ENCODE peak calls at places on chromosomes 1 and 21, in eight cellular contexts. One of them, this sample, is unnamed.

GRCh38 chr21:45330851-45331261 is 43.2 kb upstream of the POFUT2 start:
- DNase-seq in CD4-positive, CD25-positive, alpha-beta regulatory T cell: no peak
- DNase-seq in effector memory CD8-positive, alpha-beta T cell: no peak
- DNase-seq in MCF 10A: no peak
- DNase-seq in HCT116: no peak
- DNase-seq in frontal cortex: no peak
- DNase-seq in iPS-NIHi11: peak
- DNase-seq in HTR-8/SVneo: no peak
- DNase-seq in this sample: no peak

GRCh38 chr1:226638608-226639007 is 90.0 kb downstream of the STUM start:
- DNase-seq in CD4-positive, CD25-positive, alpha-beta regulatory T cell: no peak
- DNase-seq in frontal cortex: no peak
- DNase-seq in HCT116: no peak
- DNase-seq in iPS-NIHi11: no peak
- DNase-seq in HTR-8/SVneo: no peak
- DNase-seq in MCF 10A: no peak
- DNase-seq in effector memory CD8-positive, alpha-beta T cell: no peak
- DNase-seq in this sample: no peak

GRCh38 chr1:204575221-204576190 is 59.3 kb downstream of the MDM4 start:
- DNase-seq in CD4-positive, CD25-positive, alpha-beta regulatory T cell: no peak
- DNase-seq in HCT116: no peak
- DNase-seq in iPS-NIHi11: no peak
- DNase-seq in frontal cortex: no peak
- DNase-seq in MCF 10A: no peak
- DNase-seq in effector memory CD8-positive, alpha-beta T cell: no peak
- DNase-seq in HTR-8/SVneo: no peak
- DNase-seq in this sample: no peak

GRCh38 chr21:42853621-42854020 is 25.7 kb downstream of the WDR4 start:
- DNase-seq in iPS-NIHi11: no peak
- DNase-seq in HTR-8/SVneo: no peak
- DNase-seq in HCT116: no peak
- DNase-seq in MCF 10A: no peak
- DNase-seq in frontal cortex: no peak
- DNase-seq in effector memory CD8-positive, alpha-beta T cell: no peak
- DNase-seq in CD4-positive, CD25-positive, alpha-beta regulatory T cell: no peak
- DNase-seq in this sample: no peak

GRCh38 chr1:19454265-19455198 is 30.8 kb downstream of the CAPZB start:
- DNase-seq in effector memory CD8-positive, alpha-beta T cell: no peak
- DNase-seq in frontal cortex: no peak
- DNase-seq in CD4-positive, CD25-positive, alpha-beta regulatory T cell: no peak
- DNase-seq in HTR-8/SVneo: no peak
- DNase-seq in HCT116: no peak
- DNase-seq in iPS-NIHi11: no peak
- DNase-seq in MCF 10A: no peak
- DNase-seq in this sample: no peak

GRCh38 chr1:116763787-116764465 is 9.7 kb downstream of the CD2 start:
- DNase-seq in CD4-positive, CD25-positive, alpha-beta regulatory T cell: no peak
- DNase-seq in MCF 10A: peak
- DNase-seq in HTR-8/SVneo: no peak
- DNase-seq in frontal cortex: no peak
- DNase-seq in effector memory CD8-positive, alpha-beta T cell: peak
- DNase-seq in HCT116: peak
- DNase-seq in iPS-NIHi11: peak
- DNase-seq in this sample: peak

GRCh38 chr1:64933296-64934070 is 32.9 kb downstream of the JAK1 start:
- DNase-seq in frontal cortex: no peak
- DNase-seq in effector memory CD8-positive, alpha-beta T cell: no peak
- DNase-seq in MCF 10A: peak
- DNase-seq in HTR-8/SVneo: no peak
- DNase-seq in iPS-NIHi11: no peak
- DNase-seq in CD4-positive, CD25-positive, alpha-beta regulatory T cell: no peak
- DNase-seq in HCT116: no peak
- DNase-seq in this sample: peak

GRCh38 chr1:112251766-112252506 is 144.1 kb upstream of the CTTNBP2NL start:
- DNase-seq in frontal cortex: no peak
- DNase-seq in effector memory CD8-positive, alpha-beta T cell: no peak
- DNase-seq in CD4-positive, CD25-positive, alpha-beta regulatory T cell: no peak
- DNase-seq in HCT116: peak
- DNase-seq in MCF 10A: peak
- DNase-seq in HTR-8/SVneo: peak
- DNase-seq in iPS-NIHi11: no peak
- DNase-seq in this sample: peak

GRCh38 chr1:186511761-186512637 is 51.1 kb upstream of the PDC start:
- DNase-seq in CD4-positive, CD25-positive, alpha-beta regulatory T cell: no peak
- DNase-seq in frontal cortex: no peak
- DNase-seq in iPS-NIHi11: no peak
- DNase-seq in MCF 10A: no peak
- DNase-seq in HTR-8/SVneo: no peak
- DNase-seq in effector memory CD8-positive, alpha-beta T cell: no peak
- DNase-seq in HCT116: no peak
- DNase-seq in this sample: no peak

GRCh38 chr1:43455205-43455889 is 1.6 kb upstream of the HYI start:
- DNase-seq in MCF 10A: no peak
- DNase-seq in frontal cortex: no peak
- DNase-seq in HCT116: no peak
- DNase-seq in CD4-positive, CD25-positive, alpha-beta regulatory T cell: no peak
- DNase-seq in iPS-NIHi11: no peak
- DNase-seq in HTR-8/SVneo: no peak
- DNase-seq in effector memory CD8-positive, alpha-beta T cell: no peak
- DNase-seq in this sample: no peak

GRCh38 chr1:164718821-164719220 is 159.8 kb downstream of the PBX1 start:
- DNase-seq in iPS-NIHi11: no peak
- DNase-seq in frontal cortex: no peak
- DNase-seq in HCT116: no peak
- DNase-seq in effector memory CD8-positive, alpha-beta T cell: no peak
- DNase-seq in CD4-positive, CD25-positive, alpha-beta regulatory T cell: no peak
- DNase-seq in HTR-8/SVneo: no peak
- DNase-seq in MCF 10A: no peak
- DNase-seq in this sample: no peak

GRCh38 chr1:43274125-43274803 is 4.5 kb downstream of the TMEM125 start:
- DNase-seq in MCF 10A: peak
- DNase-seq in effector memory CD8-positive, alpha-beta T cell: no peak
- DNase-seq in frontal cortex: no peak
- DNase-seq in iPS-NIHi11: no peak
- DNase-seq in CD4-positive, CD25-positive, alpha-beta regulatory T cell: no peak
- DNase-seq in HCT116: no peak
- DNase-seq in HTR-8/SVneo: peak
- DNase-seq in this sample: peak

GRCh38 chr1:207826557-207827487 is 75.0 kb downstream of the CD46 start:
- DNase-seq in frontal cortex: no peak
- DNase-seq in HTR-8/SVneo: no peak
- DNase-seq in CD4-positive, CD25-positive, alpha-beta regulatory T cell: no peak
- DNase-seq in HCT116: no peak
- DNase-seq in iPS-NIHi11: no peak
- DNase-seq in MCF 10A: no peak
- DNase-seq in effector memory CD8-positive, alpha-beta T cell: no peak
- DNase-seq in this sample: no peak

GRCh38 chr1:53666566-53666965 is 72.4 kb downstream of the GLIS1 start:
- DNase-seq in HCT116: no peak
- DNase-seq in MCF 10A: no peak
- DNase-seq in frontal cortex: no peak
- DNase-seq in iPS-NIHi11: no peak
- DNase-seq in CD4-positive, CD25-positive, alpha-beta regulatory T cell: no peak
- DNase-seq in effector memory CD8-positive, alpha-beta T cell: no peak
- DNase-seq in HTR-8/SVneo: no peak
- DNase-seq in this sample: no peak

GRCh38 chr1:212225416-212225815 is 59.8 kb upstream of the PPP2R5A start:
- DNase-seq in HCT116: no peak
- DNase-seq in frontal cortex: no peak
- DNase-seq in HTR-8/SVneo: no peak
- DNase-seq in effector memory CD8-positive, alpha-beta T cell: peak
- DNase-seq in iPS-NIHi11: no peak
- DNase-seq in MCF 10A: no peak
- DNase-seq in CD4-positive, CD25-positive, alpha-beta regulatory T cell: no peak
- DNase-seq in this sample: no peak

GRCh38 chr1:59750612-59751395 is 63.9 kb upstream of the HOOK1 start:
- DNase-seq in HTR-8/SVneo: peak
- DNase-seq in HCT116: peak
- DNase-seq in effector memory CD8-positive, alpha-beta T cell: no peak
- DNase-seq in MCF 10A: peak
- DNase-seq in CD4-positive, CD25-positive, alpha-beta regulatory T cell: no peak
- DNase-seq in iPS-NIHi11: no peak
- DNase-seq in frontal cortex: no peak
- DNase-seq in this sample: no peak

GRCh38 chr1:4170548-4170947 is 270.5 kb upstream of the C1orf174 start:
- DNase-seq in effector memory CD8-positive, alpha-beta T cell: no peak
- DNase-seq in CD4-positive, CD25-positive, alpha-beta regulatory T cell: no peak
- DNase-seq in HTR-8/SVneo: no peak
- DNase-seq in HCT116: no peak
- DNase-seq in MCF 10A: no peak
- DNase-seq in iPS-NIHi11: peak
- DNase-seq in frontal cortex: no peak
- DNase-seq in this sample: no peak